ENCODE peak calls at places on chromosomes 4 and X, in five cellular contexts. S is pancreas, G is uterus, J is choroid plexus epithelial cell, H is NB4. D is an unnamed sample.
A peak's percentile ranks its signal among the peaks of the same experiment; 100 is the strongest.

GRCh38 chr4:138158746-138159297 is 83.3 kb downstream of the SLC7A11 start:
- DNase-seq in S (no peak), G (no peak), J (peak; percentile 83), H (no peak), D (no peak)

GRCh38 chr4:128715616-128716015 is 93.9 kb upstream of the JADE1 start:
- DNase-seq in S (no peak), G (no peak), J (peak; percentile 80), H (peak; percentile 32), D (no peak)

GRCh38 chr4:42302348-42302747 is 94.9 kb upstream of the SHISA3 start:
- DNase-seq in S (no peak), G (no peak), J (peak; percentile 4), H (peak; percentile 70), D (no peak)

GRCh38 chr4:172813359-172813923 is 355.2 kb upstream of the GALNT7 start:
- DNase-seq in S (no peak), G (no peak), J (peak; percentile 22), H (no peak), D (peak; percentile 13)

GRCh38 chr4:25760048-25760447 is 102.7 kb downstream of the SEL1L3 start:
- DNase-seq in S (no peak), G (no peak), J (no peak), H (no peak), D (no peak)

GRCh38 chr4:98745372-98745771 is 87.0 kb upstream of the TSPAN5 start:
- DNase-seq in S (no peak), G (no peak), J (peak; percentile 65), H (peak; percentile 49), D (no peak)

GRCh38 chr4:71229477-71230257 is 109.2 kb upstream of the SLC4A4 start:
- DNase-seq in S (no peak), G (no peak), J (peak; percentile 62), H (peak; percentile 20), D (peak; percentile 41)

GRCh38 chr4:40046311-40046980 is 10.2 kb upstream of the N4BP2 start:
- DNase-seq in S (peak; percentile 52), G (no peak), J (peak; percentile 93), H (no peak), D (no peak)

GRCh38 chr4:55931833-55932232 is 16.9 kb upstream of the CEP135 start:
- DNase-seq in S (no peak), G (no peak), J (peak; percentile 45), H (no peak), D (no peak)

DNA sequence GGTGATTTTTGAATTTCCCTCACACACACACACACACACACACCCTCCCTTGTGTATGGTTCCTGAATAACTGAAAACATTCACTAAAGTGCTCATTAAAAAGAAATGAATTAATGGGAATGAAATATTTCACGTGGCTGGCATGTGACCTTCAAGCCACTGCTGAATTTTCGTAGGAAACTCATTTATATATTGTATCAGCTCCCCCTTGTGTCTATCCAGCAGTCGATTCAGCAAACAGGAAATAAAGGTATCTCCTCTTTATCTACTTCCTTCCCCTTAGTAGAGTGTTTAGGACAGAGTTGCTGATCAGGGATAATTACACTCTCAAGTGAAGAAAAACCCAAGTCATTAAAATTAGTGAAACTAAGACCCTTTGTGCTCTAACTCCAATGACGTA is 912.6 kb upstream of the LCORL start:
- DNase-seq in S (no peak), G (no peak), J (peak; percentile 8), H (peak; percentile 7), D (no peak)
- TF ChIP-seq CTCF in S (no peak), G (no peak), J (peak; percentile 27), H (no peak), D (no peak)

GRCh38 chr4:152705918-152706317 is 26.1 kb upstream of the TMEM154 start:
- DNase-seq in S (no peak), G (no peak), J (no peak), H (no peak), D (no peak)
- TF ChIP-seq CTCF in S (no peak), G (no peak), J (peak; percentile 14), H (no peak), D (no peak)

DNA sequence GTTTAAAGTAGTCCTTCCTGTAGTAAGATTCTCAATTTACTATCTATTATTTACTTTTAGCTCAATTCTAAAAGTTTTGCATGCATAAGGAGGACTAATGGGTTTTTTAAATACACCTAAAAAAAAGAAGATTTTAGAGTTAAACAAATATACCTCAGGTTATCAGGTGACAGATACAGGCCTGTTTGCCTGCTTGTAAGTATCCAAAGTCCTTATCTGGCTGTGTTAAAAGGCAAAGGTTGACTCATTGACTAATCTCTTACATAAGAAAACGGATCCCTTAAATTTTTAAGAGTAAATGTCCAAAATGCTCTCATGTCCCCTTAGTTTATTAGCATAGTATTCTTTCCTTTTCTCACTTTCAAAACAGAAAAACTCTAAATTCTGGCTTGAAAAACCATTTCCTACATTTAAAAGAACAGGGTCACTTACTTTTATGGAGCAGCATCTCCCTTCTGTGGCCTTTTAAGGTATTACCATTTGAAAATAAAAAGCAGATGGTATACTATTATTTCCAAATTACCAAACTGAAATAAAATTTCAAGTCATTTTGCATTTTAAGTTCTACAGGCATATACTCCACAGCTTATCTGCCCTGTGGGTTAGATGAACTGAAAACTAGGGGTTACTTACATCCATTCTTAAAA is 4.5 kb downstream of the CBR4 start:
- DNase-seq in S (no peak), G (no peak), J (peak; percentile 61), H (no peak), D (no peak)
- TF ChIP-seq CTCF in S (peak; percentile 14), G (peak; percentile 51), J (peak; percentile 55), H (peak; percentile 8), D (no peak)

DNA sequence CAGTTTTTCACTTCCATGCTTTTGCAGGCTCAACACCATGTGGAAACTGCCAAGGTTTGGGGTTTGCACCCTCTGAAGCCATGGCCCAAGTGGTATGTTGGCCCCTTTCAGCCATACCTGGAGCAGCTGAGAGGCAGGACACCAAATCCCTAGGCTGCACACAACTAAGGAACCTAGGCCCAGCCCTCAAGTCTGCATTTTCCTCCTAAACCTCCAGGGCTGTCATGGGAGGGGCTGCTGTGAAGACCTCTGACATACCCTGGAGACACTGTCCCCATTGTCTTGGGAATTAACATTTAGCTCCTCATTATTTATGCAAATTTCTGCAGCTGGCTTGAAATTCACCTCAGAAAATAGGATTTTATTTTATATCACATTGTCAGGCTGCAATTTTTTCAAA is 856.1 kb downstream of the TECRL start:
- DNase-seq in S (no peak), G (no peak), J (no peak), H (no peak), D (no peak)
- TF ChIP-seq CTCF in S (no peak), G (no peak), J (no peak), H (no peak), D (no peak)

GRCh38 chr4:15963001-15963451 is at the start of gene FGFBP2:
- DNase-seq in S (no peak), G (no peak), J (peak; percentile 74), H (peak; percentile 72), D (peak; percentile 20)
- TF ChIP-seq CTCF in S (no peak), G (no peak), J (peak; percentile 82), H (peak; percentile 75), D (peak; percentile 40)

DNA sequence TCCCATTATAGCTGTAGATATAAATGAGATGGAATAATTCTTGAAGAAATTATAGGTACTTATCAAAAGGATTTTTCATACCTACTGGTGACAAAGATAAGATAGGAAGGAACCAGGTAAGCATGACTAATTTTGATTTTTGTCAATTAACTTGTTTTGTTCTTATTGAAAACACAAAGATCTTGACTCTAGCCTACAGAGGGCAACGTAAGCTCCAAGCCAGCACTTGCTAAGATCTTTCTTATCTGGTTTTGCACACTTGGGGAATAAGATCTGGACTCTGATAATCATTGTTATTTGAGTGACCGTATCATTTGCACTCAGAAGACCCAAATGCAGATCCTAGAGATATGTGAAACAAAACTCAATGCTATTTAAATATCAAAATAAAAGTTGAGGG is 223.4 kb downstream of the VEGFC start:
- DNase-seq in S (no peak), G (no peak), J (peak; percentile 44), H (no peak), D (no peak)
- TF ChIP-seq CTCF in S (no peak), G (no peak), J (peak; percentile 56), H (no peak), D (no peak)

DNA sequence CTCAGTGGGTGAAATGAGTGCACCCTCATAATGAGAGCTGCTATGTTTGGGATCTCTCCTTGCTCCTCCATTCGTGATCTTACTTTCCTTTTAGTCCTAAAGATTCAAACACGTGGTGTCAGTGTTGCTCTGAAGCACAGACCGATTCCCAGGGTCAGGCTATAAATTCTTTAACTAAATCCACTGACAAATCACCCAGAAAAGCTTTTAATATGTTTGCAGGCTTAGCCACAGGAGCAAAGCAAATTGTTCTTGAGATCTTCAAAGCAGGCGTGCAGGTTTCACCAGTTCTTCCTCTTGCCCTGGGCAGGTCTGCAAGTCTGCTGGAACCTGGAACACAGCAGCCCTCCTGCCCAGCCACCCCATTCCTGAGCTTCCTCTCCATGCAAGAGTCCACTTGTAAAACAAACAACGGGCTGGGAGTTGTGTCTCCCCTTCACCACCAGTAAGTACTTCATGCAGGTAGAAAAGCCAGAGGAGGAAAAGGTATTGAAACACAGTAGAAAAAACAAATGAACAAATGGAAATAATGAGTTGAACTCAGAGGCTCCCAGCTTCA is 70.1 kb upstream of the ENPP6 start:
- DNase-seq in S (no peak), G (no peak), J (peak; percentile 86), H (no peak), D (no peak)
- TF ChIP-seq CTCF in S (no peak), G (peak; percentile 18), J (peak; percentile 57), H (no peak), D (no peak)

DNA sequence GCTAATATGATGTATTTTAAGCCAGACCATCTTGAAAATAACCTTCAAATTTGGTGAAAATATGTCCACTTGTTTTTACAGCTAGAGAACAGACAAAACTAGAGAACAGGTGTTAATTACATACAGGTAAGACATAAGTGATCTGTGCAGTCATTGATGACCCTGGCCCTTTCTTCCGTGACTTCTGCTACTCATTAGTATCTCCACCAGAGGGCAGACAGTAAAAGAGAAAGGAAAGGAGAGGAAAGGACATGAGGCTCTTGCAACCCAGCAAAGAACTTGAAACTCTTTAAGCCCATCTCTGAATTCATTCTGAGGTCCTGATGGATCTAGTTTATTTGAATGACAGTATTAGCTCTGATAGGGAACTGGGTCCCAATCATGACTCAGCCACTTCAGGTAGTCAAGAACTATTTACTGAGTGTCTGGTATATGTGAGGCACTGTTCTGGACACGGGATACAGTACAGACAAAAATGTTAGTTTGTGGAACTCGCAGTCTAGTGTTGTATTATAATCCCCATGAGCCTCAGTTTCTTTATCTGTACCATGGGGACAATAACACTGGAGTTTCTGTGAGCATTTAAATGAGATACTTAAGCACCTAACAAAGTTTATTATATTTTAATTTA is 121.0 kb upstream of the TEX13D start:
- DNase-seq in S (no peak), G (no peak), J (peak; percentile 30), H (peak; percentile 67), D (peak; percentile 32)
- TF ChIP-seq CTCF in S (peak; percentile 30), G (no peak), J (peak; percentile 63), H (peak; percentile 64), D (peak; percentile 17)

GRCh38 chrX:77597090-77597489 is 149.9 kb downstream of the FGF16 start:
- DNase-seq in S (no peak), G (no peak), J (peak; percentile 59), H (peak; percentile 1), D (no peak)
- TF ChIP-seq CTCF in S (no peak), G (no peak), J (peak; percentile 50), H (no peak), D (no peak)

DNA sequence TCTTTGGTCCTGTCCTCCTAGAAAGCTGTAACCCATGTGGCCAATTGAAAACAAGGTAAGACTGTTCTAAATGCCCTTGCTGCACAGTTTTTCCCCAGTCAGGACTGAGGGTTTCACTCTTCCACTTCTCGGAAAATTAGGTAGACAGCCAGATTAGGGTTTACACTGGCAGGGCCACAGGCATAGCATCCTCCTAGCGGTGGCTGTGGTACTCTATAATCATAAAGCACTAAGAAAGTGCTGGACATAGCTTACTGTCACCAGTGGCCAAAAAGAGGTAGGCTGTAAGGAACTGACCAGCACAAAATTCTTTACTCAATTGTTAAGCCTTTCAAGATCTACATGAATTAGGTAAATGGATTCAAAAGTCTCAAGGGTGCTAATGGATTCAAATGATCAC is 11.6 kb upstream of the USP46 start:
- DNase-seq in S (no peak), G (no peak), J (no peak), H (no peak), D (no peak)
- TF ChIP-seq CTCF in S (no peak), G (no peak), J (peak; percentile 5), H (no peak), D (no peak)

D was measured in GM20000.